ENCODE peak calls at places on chromosome 21, in five cellular contexts. B is heart right ventricle, G is SK-MEL-5, P is NCI-H460, Y is NCI-H345. A is an unnamed sample.

GRCh38 chr21:38929652-38930051 is 123.9 kb downstream of the ETS2 start:
- DNase-seq in B (no peak), G (no peak), P (no peak), Y (no peak), A (no peak)

GRCh38 chr21:36030581-36031189 is 29.6 kb downstream of the SETD4 start:
- DNase-seq in B (no peak), G (no peak), P (no peak), Y (no peak), A (no peak)

GRCh38 chr21:45347048-45347711 is 57.8 kb upstream of the COL18A1 start:
- DNase-seq in B (peak), G (no peak), P (no peak), Y (no peak), A (no peak)

GRCh38 chr21:33894736-33895288 is 20.8 kb downstream of the ATP5PO start:
- DNase-seq in B (peak), G (peak), P (peak), Y (peak), A (peak)

GRCh38 chr21:36419996-36420395 is 34.8 kb downstream of the CHAF1B start:
- DNase-seq in B (peak), G (peak), P (peak), Y (peak), A (peak)

GRCh38 chr21:41769106-41769505 is 2.3 kb upstream of the RIPK4 start:
- DNase-seq in B (no peak), G (no peak), P (no peak), Y (no peak), A (no peak)

GRCh38 chr21:32103361-32103760 is 175.5 kb downstream of the MIS18A start:
- DNase-seq in B (no peak), G (no peak), P (no peak), Y (no peak), A (no peak)

GRCh38 chr21:28540514-28540913 is 452.2 kb downstream of the LTN1 start:
- DNase-seq in B (no peak), G (no peak), P (no peak), Y (no peak), A (no peak)

GRCh38 chr21:41166947-41167346 is 1.0 kb upstream of the BACE2 start:
- DNase-seq in B (peak), G (peak), P (no peak), Y (no peak), A (no peak)

GRCh38 chr21:40404319-40404906 is 442.5 kb downstream of the DSCAM start:
- DNase-seq in B (no peak), G (no peak), P (no peak), Y (peak), A (peak)

GRCh38 chr21:27425172-27425571 is 458.3 kb upstream of the ADAMTS5 start:
- DNase-seq in B (no peak), G (peak), P (peak), Y (no peak), A (no peak)

GRCh38 chr21:16074950-16075489 is 345.2 kb downstream of the USP25 start:
- DNase-seq in B (no peak), G (no peak), P (no peak), Y (no peak), A (no peak)

GRCh38 chr21:40936151-40936550 is 89.2 kb upstream of the DSCAM start:
- DNase-seq in B (no peak), G (no peak), P (no peak), Y (no peak), A (no peak)

GRCh38 chr21:44619886-44620285 is 7.0 kb upstream of the KRTAP10-9 start:
- DNase-seq in B (no peak), G (no peak), P (no peak), Y (no peak), A (no peak)

GRCh38 chr21:32844653-32845443 is 73.3 kb upstream of the PAXBP1 start:
- DNase-seq in B (no peak), G (peak), P (peak), Y (no peak), A (no peak)